ENCODE peak calls at places on chromosome 16, in four cellular contexts. H is C1 segment of cervical spinal cord, V is RPMI8226, A is BJ. L is an unnamed sample.

GRCh38 chr16:76265434-76266045 is 11.7 kb upstream of the CNTNAP4 start:
- DNase-seq in H (no peak), V (peak; percentile 57), A (no peak), L (no peak)

GRCh38 chr16:87163637-87164036 is 153.6 kb downstream of the C16orf95 start:
- DNase-seq in V (no peak), H (no peak), A (no peak), L (no peak)

GRCh38 chr16:3444032-3444388 is 530 bp downstream of the NAA60 start:
- DNase-seq in H (no peak), A (no peak), V (peak; percentile 49), L (peak; percentile 59)

GRCh38 chr16:117381-118365 is 20.8 kb downstream of the NPRL3 start:
- DNase-seq in A (no peak), V (peak; percentile 88), H (no peak), L (no peak)

GRCh38 chr16:88376835-88377726 is 5.7 kb upstream of the ZNF469 start:
- DNase-seq in A (no peak), H (no peak), V (no peak), L (no peak)

GRCh38 chr16:67206838-67207115 is 7.8 kb downstream of the ELMO3 start:
- DNase-seq in V (no peak), H (no peak), A (no peak), L (no peak)

GRCh38 chr16:88792078-88792550 is 7.1 kb upstream of the PIEZO1 start:
- DNase-seq in V (no peak), A (no peak), H (no peak), L (no peak)

GRCh38 chr16:58960484-58960883 is 226.4 kb upstream of the GOT2 start:
- DNase-seq in A (no peak), H (no peak), V (no peak), L (no peak)